ENCODE peak calls at places on chromosomes 4 and X, in nine cellular contexts. V, W, S, Q, N, O, F, C and I are unnamed samples.

GRCh38 chrX:8345473-8345872 is 119.2 kb upstream of the VCX3B start:
- DNase-seq in F (no peak), O (no peak), S (no peak), Q (no peak), W (no peak), C (no peak), N (no peak), V (no peak), I (no peak)

GRCh38 chr4:13920901-13921300 is 293.4 kb upstream of the BOD1L1 start:
- DNase-seq in Q (peak; percentile 17), N (no peak), S (no peak), F (no peak), W (peak; percentile 71), C (peak; percentile 56), V (peak; percentile 24), O (no peak), I (no peak)

GRCh38 chr4:173230077-173230476 is 61.5 kb downstream of the GALNT7 start:
- DNase-seq in V (no peak), F (no peak), Q (no peak), C (no peak), N (no peak), W (no peak), S (no peak), O (no peak), I (peak; percentile 9)

GRCh38 chr4:110632506-110633357 is 9.9 kb upstream of the PITX2 start:
- DNase-seq in S (peak; percentile 70), V (no peak), C (no peak), W (no peak), N (no peak), F (no peak), Q (peak; percentile 65), O (no peak), I (no peak)

GRCh38 chr4:109067509-109068205 is 234.8 kb downstream of the COL25A1 start:
- DNase-seq in F (no peak), C (no peak), O (no peak), W (peak; percentile 78), N (no peak), Q (no peak), S (no peak), V (no peak), I (no peak)

GRCh38 chr4:101790521-101791188 is at the start of gene BANK1:
- DNase-seq in N (peak; percentile 57), C (peak; percentile 8), O (peak; percentile 62), F (no peak), W (no peak), Q (peak; percentile 86), V (peak; percentile 71), S (peak; percentile 96), I (peak; percentile 71)

GRCh38 chrX:118350221-118350620 is 4.3 kb downstream of the WDR44 start:
- DNase-seq in Q (no peak), O (no peak), F (no peak), N (no peak), V (no peak), S (no peak), W (no peak), C (no peak), I (peak; percentile 13)

GRCh38 chr4:48331577-48332340 is 9.6 kb upstream of the SLAIN2 start:
- DNase-seq in O (no peak), N (no peak), V (no peak), W (no peak), S (no peak), F (no peak), C (no peak), Q (no peak), I (peak; percentile 51)

GRCh38 chr4:111136438-111136837 is 513.6 kb upstream of the PITX2 start:
- DNase-seq in Q (peak; percentile 48), O (no peak), W (no peak), C (no peak), F (no peak), N (peak; percentile 31), S (no peak), V (no peak), I (no peak)

GRCh38 chr4:74262522-74262921 is 45.7 kb upstream of the EPGN start:
- DNase-seq in O (no peak), S (no peak), V (no peak), Q (no peak), C (no peak), N (no peak), F (no peak), W (no peak), I (no peak)

GRCh38 chrX:47562615-47563243 is 1.7 kb downstream of the ARAF start:
- DNase-seq in Q (peak; percentile 27), V (no peak), S (peak; percentile 75), O (no peak), W (peak; percentile 59), N (no peak), C (no peak), F (no peak), I (peak; percentile 61)

GRCh38 chr4:88526221-88526815 is 2.7 kb upstream of the PYURF start:
- DNase-seq in V (no peak), F (peak; percentile 12), C (no peak), W (no peak), Q (peak; percentile 42), O (no peak), N (no peak), S (no peak), I (no peak)

GRCh38 chr4:176277162-176277904 is 8.3 kb upstream of the ASB5 start:
- DNase-seq in F (peak; percentile 36), O (peak; percentile 71), S (no peak), C (no peak), Q (peak; percentile 75), V (peak; percentile 52), N (peak; percentile 39), W (no peak), I (peak; percentile 19)

GRCh38 chrX:109826954-109827708 is 94.1 kb upstream of the ACSL4 start:
- DNase-seq in V (no peak), W (no peak), Q (peak; percentile 3), N (no peak), C (no peak), O (no peak), F (no peak), S (no peak), I (no peak)

DNA sequence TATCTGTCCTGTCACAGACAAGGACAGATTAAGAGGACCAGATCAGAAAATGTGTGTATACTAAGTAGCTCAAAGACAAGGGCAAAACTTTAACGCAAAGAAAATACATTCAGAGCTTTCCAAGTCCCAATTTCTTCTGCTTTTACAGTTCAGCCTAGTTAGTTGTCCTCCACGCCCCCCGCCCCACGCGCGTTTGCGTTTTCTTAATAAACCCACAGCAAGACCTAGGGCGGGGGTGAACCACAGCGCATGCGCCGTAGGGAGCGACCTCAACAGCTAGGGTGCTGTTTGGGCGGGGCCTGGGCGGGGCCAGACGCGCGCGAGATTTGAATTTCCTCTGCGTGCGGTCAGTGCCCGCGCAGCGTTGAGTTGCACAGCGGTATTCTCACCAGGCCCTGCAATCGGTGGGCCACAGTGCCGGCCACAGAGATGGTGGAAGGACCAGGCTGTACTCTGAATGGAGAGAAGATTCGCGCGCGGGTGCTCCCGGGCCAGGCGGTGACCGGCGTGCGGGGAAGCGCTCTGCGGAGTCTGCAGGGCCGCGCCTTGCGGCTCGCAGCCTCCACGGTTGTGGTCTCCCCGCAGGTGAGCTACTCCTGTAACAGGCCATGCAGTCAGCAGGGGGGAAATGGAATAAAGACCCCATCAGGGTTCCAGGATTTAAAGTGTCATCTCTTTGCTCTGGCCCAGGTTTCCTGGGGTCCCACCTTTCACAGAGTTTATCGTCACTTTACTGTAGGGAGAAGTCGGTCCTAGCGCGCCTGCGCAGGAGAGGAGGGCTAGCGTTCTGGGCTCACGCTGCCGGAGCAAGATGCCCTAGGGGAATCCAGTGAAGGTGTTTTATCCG is at the start of gene NEIL3:
- DNase-seq in W (peak; percentile 90), S (peak; percentile 97), O (peak; percentile 90), V (peak; percentile 94), Q (peak; percentile 90), F (peak; percentile 98), N (peak; percentile 73), C (peak; percentile 51), I (peak; percentile 98)
- TF ChIP-seq POLR2AphosphoS5 in W (no peak), S (no peak), O (no peak), V (no peak), Q (peak; percentile 96), F (peak; percentile 79), N (peak; percentile 82), C (peak; percentile 67), I (peak; percentile 91)

GRCh38 chr4:40228497-40229365 is 31.9 kb downstream of the RHOH start:
- DNase-seq in V (no peak), S (no peak), Q (peak; percentile 74), C (no peak), O (no peak), F (peak; percentile 48), N (no peak), W (no peak), I (no peak)
- H3K4me3 ChIP-seq in V (no peak overlapping the region), S (no peak overlapping the region), Q (no peak overlapping the region), C (no peak overlapping the region), O (no peak overlapping the region), F (no peak overlapping the region), N (no peak overlapping the region), W (no peak overlapping the region), I (no peak overlapping the region)

GRCh38 chr4:163764569-163764968 is 270.1 kb downstream of the TMA16 start:
- DNase-seq in O (no peak), S (no peak), V (no peak), Q (no peak), N (no peak), W (no peak), F (no peak), C (no peak), I (no peak)

GRCh38 chr4:163767993-163768392 is 273.5 kb downstream of the TMA16 start:
- DNase-seq in F (no peak), V (no peak), Q (no peak), C (no peak), S (no peak), N (no peak), O (no peak), W (no peak), I (no peak)

GRCh38 chr4:163758032-163758431 is 263.5 kb downstream of the TMA16 start:
- DNase-seq in N (no peak), V (no peak), S (no peak), O (no peak), Q (no peak), C (no peak), F (no peak), W (no peak), I (no peak)

DNA sequence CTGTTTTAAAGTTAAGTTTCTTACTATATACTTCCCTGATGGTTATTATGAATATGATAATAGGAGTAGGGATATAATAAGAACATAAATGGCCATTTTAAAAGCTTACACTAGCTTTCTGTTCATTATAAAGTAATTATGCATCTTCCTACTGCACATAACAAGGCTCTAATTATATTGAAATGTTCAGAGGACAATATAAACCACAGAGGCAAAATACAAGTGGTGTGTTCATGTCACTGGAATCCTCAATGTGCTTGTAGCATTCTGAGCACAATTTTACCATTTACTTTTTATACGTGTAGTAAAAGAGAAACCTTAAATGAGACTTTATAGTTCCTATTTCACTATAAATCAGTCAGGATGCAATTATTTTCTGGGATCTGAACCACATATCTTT is 268.3 kb downstream of the TMA16 start:
- DNase-seq in V (no peak), W (no peak), N (no peak), F (no peak), Q (no peak), C (no peak), O (no peak), S (no peak), I (no peak)
- TF ChIP-seq POLR2AphosphoS5 in V (no peak), W (no peak), N (no peak), F (no peak), Q (no peak), C (no peak), O (no peak), S (no peak), I (no peak)

DNA sequence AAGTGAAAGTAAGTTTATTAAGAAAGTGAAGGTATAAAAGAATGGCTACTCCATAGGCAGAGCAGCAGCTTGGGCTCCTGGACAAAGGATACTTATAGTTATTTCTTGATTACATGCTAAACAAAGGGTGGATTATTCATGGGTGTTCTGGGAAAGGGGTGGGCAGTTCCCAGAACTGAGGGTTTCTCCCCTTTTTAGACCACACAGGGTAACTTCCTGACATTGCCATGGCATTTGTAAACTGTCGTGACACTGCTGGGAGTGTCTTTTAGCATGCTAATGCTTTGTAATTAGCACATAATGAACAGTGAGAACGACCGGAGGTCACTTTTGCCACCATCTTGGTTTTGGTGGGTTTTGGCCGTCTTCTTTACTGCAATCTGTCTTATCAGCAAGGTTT is 557.6 kb downstream of the SPRY1 start:
- DNase-seq in S (no peak), V (no peak), Q (no peak), O (no peak), N (no peak), F (no peak), W (no peak), C (no peak), I (no peak)
- H3K4me3 ChIP-seq in S (no peak overlapping the region), V (no peak overlapping the region), Q (no peak overlapping the region), O (no peak overlapping the region), N (no peak overlapping the region), F (no peak overlapping the region), W (no peak overlapping the region), C (no peak overlapping the region), I (no peak overlapping the region)